ENCODE peak calls at places on chromosome 10, in five cellular contexts. B is fibroblast of lung, I is testis, P is lung, K is ovary. J is an unnamed sample.

GRCh38 chr10:112562803-112563663 is 116.0 kb downstream of the VTI1A start:
- DNase-seq in B (peak), I (no peak), P (no peak), K (no peak), J (no peak)

GRCh38 chr10:21340341-21340740 is 185.1 kb downstream of the SKIDA1 start:
- DNase-seq in B (no peak), I (no peak), P (no peak), K (no peak), J (peak)

GRCh38 chr10:8539056-8539455 is 484.6 kb downstream of the GATA3 start:
- DNase-seq in B (peak), I (no peak), P (no peak), K (no peak), J (no peak)

GRCh38 chr10:68156373-68157185 is 47.3 kb downstream of the MYPN start:
- DNase-seq in B (peak), I (peak), P (peak), K (peak), J (peak)

GRCh38 chr10:4812952-4813351 is 13.1 kb upstream of the AKR1E2 start:
- DNase-seq in B (peak), I (no peak), P (no peak), K (no peak), J (peak)

GRCh38 chr10:117444497-117445040 is 69.3 kb upstream of the PDZD8 start:
- DNase-seq in B (no peak), I (no peak), P (no peak), K (no peak), J (peak)

GRCh38 chr10:23047201-23048050 is 48.0 kb upstream of the MSRB2 start:
- DNase-seq in B (peak), I (no peak), P (no peak), K (no peak), J (peak)

GRCh38 chr10:119284679-119285096 is 77.3 kb downstream of the GRK5 start:
- DNase-seq in B (no peak), I (peak), P (no peak), K (peak), J (no peak)

GRCh38 chr10:122178655-122179054 is 92.4 kb upstream of the BTBD16 start:
- DNase-seq in B (no peak), I (no peak), P (no peak), K (no peak), J (no peak)

GRCh38 chr10:120422459-120422858 is 34.6 kb upstream of the PLPP4 start:
- DNase-seq in B (peak), I (no peak), P (no peak), K (no peak), J (peak)

GRCh38 chr10:30903397-30904138 is 128.1 kb downstream of the ZNF438 start:
- DNase-seq in B (no peak), I (no peak), P (no peak), K (no peak), J (no peak)

GRCh38 chr10:84701321-84701720 is 372.9 kb downstream of the CCSER2 start:
- DNase-seq in B (no peak), I (no peak), P (no peak), K (no peak), J (no peak)

GRCh38 chr10:113415246-113415645 is 137.6 kb upstream of the HABP2 start:
- DNase-seq in B (no peak), I (no peak), P (no peak), K (no peak), J (peak)

GRCh38 chr10:90604636-90605035 is 253.2 kb downstream of the HTR7 start:
- DNase-seq in B (no peak), I (no peak), P (no peak), K (no peak), J (no peak)

GRCh38 chr10:96250349-96250748 is 21.0 kb downstream of the BLNK start:
- DNase-seq in B (no peak), I (no peak), P (no peak), K (no peak), J (no peak)

GRCh38 chr10:71600856-71601255 is 118.7 kb downstream of the C10orf105 start:
- DNase-seq in B (peak), I (no peak), P (no peak), K (no peak), J (peak)

GRCh38 chr10:60314306-60314940 is 75.3 kb downstream of the ANK3 start:
- DNase-seq in B (peak), I (no peak), P (no peak), K (no peak), J (peak)

GRCh38 chr10:43393606-43394360 is 15.2 kb downstream of the HNRNPF start:
- DNase-seq in B (no peak), I (no peak), P (no peak), K (no peak), J (no peak)

GRCh38 chr10:116265686-116266085 is 7.3 kb downstream of the GFRA1 start:
- DNase-seq in B (no peak), I (no peak), P (no peak), K (no peak), J (no peak)

GRCh38 chr10:119754936-119755335 is 29.1 kb downstream of the INPP5F start:
- DNase-seq in B (no peak), I (no peak), P (no peak), K (no peak), J (no peak)

GRCh38 chr10:44978570-44979280 is at the start of gene DEPP1:
- DNase-seq in B (peak), I (peak), P (peak), K (peak), J (peak)

GRCh38 chr10:21347043-21347799 is 178.3 kb downstream of the SKIDA1 start:
- DNase-seq in B (no peak), I (no peak), P (no peak), K (no peak), J (peak)

GRCh38 chr10:84375011-84375410 is 46.6 kb downstream of the CCSER2 start:
- DNase-seq in B (peak), I (peak), P (no peak), K (no peak), J (peak)

GRCh38 chr10:129531195-129531968 is 64.3 kb downstream of the MGMT start:
- DNase-seq in B (peak), I (no peak), P (no peak), K (no peak), J (peak)

GRCh38 chr10:46560381-46560780 is 3.9 kb upstream of the GPRIN2 start:
- DNase-seq in B (no peak), I (peak), P (peak), K (no peak), J (no peak)

GRCh38 chr10:24721254-24722106 is 2.2 kb downstream of the ARHGAP21 start:
- DNase-seq in B (peak), I (peak), P (peak), K (no peak), J (no peak)

GRCh38 chr10:95285556-95285955 is 5.2 kb downstream of the PDLIM1 start:
- DNase-seq in B (no peak), I (no peak), P (no peak), K (no peak), J (no peak)

GRCh38 chr10:61192042-61192441 is 248.1 kb upstream of the RHOBTB1 start:
- DNase-seq in B (no peak), I (no peak), P (no peak), K (no peak), J (no peak)

GRCh38 chr10:47241946-47242900 is 57.8 kb upstream of the GDF10 start:
- DNase-seq in B (no peak), I (no peak), P (no peak), K (no peak), J (no peak)

GRCh38 chr10:16735626-16736025 is 81.6 kb downstream of the RSU1 start:
- DNase-seq in B (peak), I (no peak), P (no peak), K (no peak), J (no peak)

GRCh38 chr10:26412932-26413331 is 25.2 kb upstream of the APBB1IP start:
- DNase-seq in B (no peak), I (no peak), P (no peak), K (no peak), J (no peak)

GRCh38 chr10:11616021-11616420 is 4.6 kb upstream of the USP6NL start:
- DNase-seq in B (no peak), I (no peak), P (no peak), K (no peak), J (no peak)

GRCh38 chr10:100130786-100131185 is 49.1 kb upstream of the CPN1 start:
- DNase-seq in B (no peak), I (no peak), P (no peak), K (no peak), J (no peak)

GRCh38 chr10:61447127-61447526 is 6.1 kb downstream of the TMEM26 start:
- DNase-seq in B (no peak), I (no peak), P (no peak), K (no peak), J (no peak)

GRCh38 chr10:6091630-6092029 is 2.8 kb downstream of the RBM17 start:
- DNase-seq in B (peak), I (no peak), P (no peak), K (no peak), J (no peak)

GRCh38 chr10:19922236-19922963 is 106.2 kb downstream of the PLXDC2 start:
- DNase-seq in B (peak), I (peak), P (no peak), K (peak), J (peak)

GRCh38 chr10:227014-227413 is 91.8 kb downstream of the ZMYND11 start:
- DNase-seq in B (peak), I (no peak), P (no peak), K (no peak), J (peak)

GRCh38 chr10:228366-228765 is 93.1 kb downstream of the ZMYND11 start:
- DNase-seq in B (no peak), I (no peak), P (no peak), K (no peak), J (no peak)

GRCh38 chr10:232061-232460 is 96.8 kb downstream of the ZMYND11 start:
- DNase-seq in B (no peak), I (no peak), P (no peak), K (no peak), J (no peak)

GRCh38 chr10:232878-233277 is 97.6 kb downstream of the ZMYND11 start:
- DNase-seq in B (no peak), I (no peak), P (no peak), K (no peak), J (no peak)

DNA sequence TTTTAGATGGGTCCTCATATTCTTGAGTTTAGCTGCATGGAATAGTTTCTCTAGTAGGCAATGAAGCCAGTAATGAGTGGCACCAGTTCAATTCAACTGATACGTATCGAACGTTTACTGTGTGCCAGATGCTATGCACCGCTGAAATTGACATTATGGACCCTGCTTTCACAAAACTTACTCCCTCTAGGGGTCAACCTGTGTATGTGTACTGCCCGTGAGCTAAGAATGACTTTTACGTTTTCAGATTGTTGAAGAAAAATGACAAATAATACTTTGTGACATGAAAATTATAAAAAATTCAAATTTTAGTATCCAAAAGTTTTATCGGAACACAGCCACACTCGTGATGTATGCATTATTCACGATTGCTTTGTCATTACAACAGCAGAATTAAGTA is 95.5 kb downstream of the ZMYND11 start:
- DNase-seq in B (peak), I (no peak), P (no peak), K (no peak), J (peak)
- TF ChIP-seq CTCF in B (peak), I (no peak), P (no peak), K (no peak), J (peak)

GRCh38 chr10:104284783-104285182 is 15.8 kb downstream of the GSTO2 start:
- DNase-seq in B (no peak), I (no peak), P (no peak), K (no peak), J (no peak)
- H3K4me3 ChIP-seq in B (no peak), I (no peak), P (no peak), K (no peak), J (no peak)

DNA sequence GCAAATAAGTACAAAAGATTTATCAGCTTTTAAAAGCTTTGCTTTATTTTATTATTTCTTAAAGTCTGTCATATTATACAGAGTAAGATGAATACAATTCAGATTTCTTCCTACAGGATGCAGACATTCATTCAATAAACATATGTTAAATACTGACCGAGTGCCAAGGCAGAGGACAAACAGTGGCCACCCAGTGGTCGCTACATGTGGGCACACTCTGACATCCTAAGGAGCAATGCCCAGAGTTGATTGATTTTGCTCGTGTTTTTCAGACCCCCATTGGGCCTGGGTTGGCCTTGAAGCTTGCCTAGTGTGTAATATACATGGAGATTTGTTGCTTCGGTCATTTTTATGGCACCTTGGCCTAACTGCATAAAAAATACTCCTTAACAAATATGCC is 201.2 kb downstream of the CCDC3 start:
- DNase-seq in B (no peak), I (no peak), P (no peak), K (no peak), J (no peak)
- TF ChIP-seq CTCF in B (no peak), I (no peak), P (no peak), K (no peak), J (peak)

GRCh38 chr10:131645756-131646155 is 255.1 kb upstream of the PPP2R2D start:
- DNase-seq in B (no peak), I (no peak), P (no peak), K (no peak), J (no peak)

GRCh38 chr10:131641898-131642297 is 258.9 kb upstream of the PPP2R2D start:
- DNase-seq in B (no peak), I (no peak), P (no peak), K (no peak), J (no peak)

GRCh38 chr10:131644864-131645658 is 255.7 kb upstream of the PPP2R2D start:
- DNase-seq in B (no peak), I (no peak), P (no peak), K (no peak), J (no peak)

GRCh38 chr10:131642966-131643365 is 257.8 kb upstream of the PPP2R2D start:
- DNase-seq in B (no peak), I (no peak), P (no peak), K (no peak), J (no peak)

GRCh38 chr10:131644287-131644686 is 256.5 kb upstream of the PPP2R2D start:
- DNase-seq in B (no peak), I (peak), P (no peak), K (no peak), J (no peak)
- H3K4me3 ChIP-seq in B (no peak), I (peak), P (no peak), K (no peak), J (no peak)

GRCh38 chr10:79166741-79167140 is 98.0 kb downstream of the ZMIZ1 start:
- DNase-seq in B (no peak), I (no peak), P (no peak), K (no peak), J (no peak)

GRCh38 chr10:79168231-79168630 is 99.5 kb downstream of the ZMIZ1 start:
- DNase-seq in B (no peak), I (no peak), P (no peak), K (no peak), J (no peak)

GRCh38 chr10:79165068-79165467 is 96.3 kb downstream of the ZMIZ1 start:
- DNase-seq in B (no peak), I (no peak), P (no peak), K (no peak), J (no peak)

GRCh38 chr10:79166312-79166721 is 97.6 kb downstream of the ZMIZ1 start:
- DNase-seq in B (no peak), I (no peak), P (no peak), K (no peak), J (no peak)

GRCh38 chr10:79167537-79167936 is 98.8 kb downstream of the ZMIZ1 start:
- DNase-seq in B (no peak), I (no peak), P (no peak), K (no peak), J (no peak)
- TF ChIP-seq CTCF in B (no peak), I (no peak), P (no peak), K (no peak), J (no peak)

GRCh38 chr10:93751832-93752231 is 5.9 kb upstream of the LGI1 start:
- DNase-seq in B (peak), I (peak), P (no peak), K (no peak), J (peak)
- H3K4me3 ChIP-seq in B (no peak), I (no peak), P (no peak), K (no peak), J (no peak)

J was measured in fibroblast of mammary gland.